ENCODE peak calls at places on chromosomes 13 and 19, in ten cellular contexts. One of them, this sample, is unnamed.

GRCh38 chr19:47097396-47098217 is 16.0 kb downstream of the ZC3H4 start:
- DNase-seq in activated naive CD4-positive, alpha-beta T cell treated with anti-CD3 and anti-CD28 coated beads for 36 hours: no peak
- DNase-seq in dermis blood vessel endothelial cell: no peak
- DNase-seq in GOT3: no peak
- DNase-seq in activated gamma-delta T cell treated with Interleukin-2 at 50 U/mL for 16 hours: no peak
- DNase-seq in IMR-90: no peak
- DNase-seq in NCI-H1930: no peak
- DNase-seq in HT-29: no peak
- DNase-seq in neural crest cell: no peak
- DNase-seq in amniotic stem cell: no peak
- DNase-seq in this sample: no peak

GRCh38 chr13:50052478-50052877 is 37.2 kb downstream of the KCNRG start:
- DNase-seq in IMR-90: no peak
- DNase-seq in activated naive CD4-positive, alpha-beta T cell treated with anti-CD3 and anti-CD28 coated beads for 36 hours: no peak
- DNase-seq in GOT3: no peak
- DNase-seq in neural crest cell: no peak
- DNase-seq in amniotic stem cell: no peak
- DNase-seq in NCI-H1930: no peak
- DNase-seq in activated gamma-delta T cell treated with Interleukin-2 at 50 U/mL for 16 hours: no peak
- DNase-seq in HT-29: no peak
- DNase-seq in dermis blood vessel endothelial cell: no peak
- DNase-seq in this sample: no peak

GRCh38 chr19:48445256-48445605 is 552 bp upstream of the GRWD1 start:
- DNase-seq in NCI-H1930: no peak
- DNase-seq in GOT3: no peak
- DNase-seq in HT-29: peak; percentile 96
- DNase-seq in activated naive CD4-positive, alpha-beta T cell treated with anti-CD3 and anti-CD28 coated beads for 36 hours: peak; percentile 26
- DNase-seq in amniotic stem cell: peak; percentile 70
- DNase-seq in activated gamma-delta T cell treated with Interleukin-2 at 50 U/mL for 16 hours: no peak
- DNase-seq in IMR-90: peak; percentile 94
- DNase-seq in neural crest cell: no peak
- DNase-seq in dermis blood vessel endothelial cell: peak; percentile 93
- DNase-seq in this sample: no peak

GRCh38 chr13:48158915-48159314 is 64.0 kb upstream of the MED4 start:
- DNase-seq in dermis blood vessel endothelial cell: no peak
- DNase-seq in GOT3: no peak
- DNase-seq in NCI-H1930: no peak
- DNase-seq in activated gamma-delta T cell treated with Interleukin-2 at 50 U/mL for 16 hours: no peak
- DNase-seq in IMR-90: no peak
- DNase-seq in HT-29: peak; percentile 43
- DNase-seq in amniotic stem cell: no peak
- DNase-seq in activated naive CD4-positive, alpha-beta T cell treated with anti-CD3 and anti-CD28 coated beads for 36 hours: no peak
- DNase-seq in neural crest cell: no peak
- DNase-seq in this sample: no peak

GRCh38 chr19:49567722-49568454 is 12.5 kb downstream of the NOSIP start:
- DNase-seq in HT-29: no peak
- DNase-seq in IMR-90: no peak
- DNase-seq in activated gamma-delta T cell treated with Interleukin-2 at 50 U/mL for 16 hours: peak; percentile 77
- DNase-seq in activated naive CD4-positive, alpha-beta T cell treated with anti-CD3 and anti-CD28 coated beads for 36 hours: peak; percentile 67
- DNase-seq in GOT3: no peak
- DNase-seq in neural crest cell: no peak
- DNase-seq in amniotic stem cell: no peak
- DNase-seq in dermis blood vessel endothelial cell: no peak
- DNase-seq in NCI-H1930: no peak
- DNase-seq in this sample: peak; percentile 55

GRCh38 chr19:17125728-17126677 is 50.4 kb downstream of the MYO9B start:
- DNase-seq in activated gamma-delta T cell treated with Interleukin-2 at 50 U/mL for 16 hours: peak; percentile 82
- DNase-seq in GOT3: no peak
- DNase-seq in amniotic stem cell: no peak
- DNase-seq in activated naive CD4-positive, alpha-beta T cell treated with anti-CD3 and anti-CD28 coated beads for 36 hours: peak; percentile 79
- DNase-seq in neural crest cell: no peak
- DNase-seq in HT-29: no peak
- DNase-seq in dermis blood vessel endothelial cell: peak; percentile 56
- DNase-seq in NCI-H1930: no peak
- DNase-seq in IMR-90: peak; percentile 25
- DNase-seq in this sample: peak; percentile 59

GRCh38 chr13:100529666-100530065 is 58.9 kb downstream of the GGACT start:
- DNase-seq in GOT3: no peak
- DNase-seq in dermis blood vessel endothelial cell: no peak
- DNase-seq in IMR-90: no peak
- DNase-seq in neural crest cell: no peak
- DNase-seq in activated naive CD4-positive, alpha-beta T cell treated with anti-CD3 and anti-CD28 coated beads for 36 hours: no peak
- DNase-seq in HT-29: no peak
- DNase-seq in activated gamma-delta T cell treated with Interleukin-2 at 50 U/mL for 16 hours: no peak
- DNase-seq in NCI-H1930: no peak
- DNase-seq in amniotic stem cell: no peak
- DNase-seq in this sample: no peak

GRCh38 chr19:16301999-16302694 is 22.5 kb upstream of the KLF2 start:
- DNase-seq in activated naive CD4-positive, alpha-beta T cell treated with anti-CD3 and anti-CD28 coated beads for 36 hours: no peak
- DNase-seq in neural crest cell: no peak
- DNase-seq in activated gamma-delta T cell treated with Interleukin-2 at 50 U/mL for 16 hours: no peak
- DNase-seq in IMR-90: peak; percentile 54
- DNase-seq in amniotic stem cell: no peak
- DNase-seq in NCI-H1930: no peak
- DNase-seq in dermis blood vessel endothelial cell: peak; percentile 81
- DNase-seq in HT-29: peak; percentile 10
- DNase-seq in GOT3: no peak
- DNase-seq in this sample: no peak

GRCh38 chr19:49362926-49363264 is 679 bp upstream of the TEAD2 start:
- DNase-seq in dermis blood vessel endothelial cell: peak; percentile 63
- DNase-seq in GOT3: no peak
- DNase-seq in NCI-H1930: no peak
- DNase-seq in activated naive CD4-positive, alpha-beta T cell treated with anti-CD3 and anti-CD28 coated beads for 36 hours: no peak
- DNase-seq in IMR-90: peak; percentile 45
- DNase-seq in activated gamma-delta T cell treated with Interleukin-2 at 50 U/mL for 16 hours: no peak
- DNase-seq in neural crest cell: no peak
- DNase-seq in HT-29: no peak
- DNase-seq in amniotic stem cell: no peak
- DNase-seq in this sample: no peak

GRCh38 chr13:28628250-28628649 is 30.7 kb upstream of the POMP start:
- DNase-seq in GOT3: no peak
- DNase-seq in dermis blood vessel endothelial cell: no peak
- DNase-seq in activated gamma-delta T cell treated with Interleukin-2 at 50 U/mL for 16 hours: no peak
- DNase-seq in HT-29: no peak
- DNase-seq in neural crest cell: no peak
- DNase-seq in NCI-H1930: no peak
- DNase-seq in amniotic stem cell: no peak
- DNase-seq in IMR-90: no peak
- DNase-seq in activated naive CD4-positive, alpha-beta T cell treated with anti-CD3 and anti-CD28 coated beads for 36 hours: no peak
- DNase-seq in this sample: no peak

GRCh38 chr19:35629332-35629633 is 447 bp downstream of the RBM42 start:
- DNase-seq in neural crest cell: no peak
- DNase-seq in GOT3: no peak
- DNase-seq in amniotic stem cell: no peak
- DNase-seq in IMR-90: no peak
- DNase-seq in dermis blood vessel endothelial cell: no peak
- DNase-seq in NCI-H1930: no peak
- DNase-seq in activated gamma-delta T cell treated with Interleukin-2 at 50 U/mL for 16 hours: no peak
- DNase-seq in HT-29: peak; percentile 20
- DNase-seq in activated naive CD4-positive, alpha-beta T cell treated with anti-CD3 and anti-CD28 coated beads for 36 hours: no peak
- DNase-seq in this sample: no peak

GRCh38 chr13:106118050-106118449 is 417.4 kb downstream of the EFNB2 start:
- DNase-seq in amniotic stem cell: no peak
- DNase-seq in HT-29: no peak
- DNase-seq in activated naive CD4-positive, alpha-beta T cell treated with anti-CD3 and anti-CD28 coated beads for 36 hours: no peak
- DNase-seq in neural crest cell: no peak
- DNase-seq in activated gamma-delta T cell treated with Interleukin-2 at 50 U/mL for 16 hours: no peak
- DNase-seq in IMR-90: peak; percentile 32
- DNase-seq in GOT3: no peak
- DNase-seq in NCI-H1930: no peak
- DNase-seq in dermis blood vessel endothelial cell: no peak
- DNase-seq in this sample: no peak

GRCh38 chr13:41564046-41564445 is 106.7 kb downstream of the RGCC start:
- DNase-seq in activated naive CD4-positive, alpha-beta T cell treated with anti-CD3 and anti-CD28 coated beads for 36 hours: no peak
- DNase-seq in NCI-H1930: no peak
- DNase-seq in HT-29: peak; percentile 26
- DNase-seq in GOT3: no peak
- DNase-seq in neural crest cell: no peak
- DNase-seq in dermis blood vessel endothelial cell: no peak
- DNase-seq in amniotic stem cell: no peak
- DNase-seq in activated gamma-delta T cell treated with Interleukin-2 at 50 U/mL for 16 hours: no peak
- DNase-seq in IMR-90: no peak
- DNase-seq in this sample: no peak

GRCh38 chr19:33811736-33812387 is 15.2 kb downstream of the KCTD15 start:
- DNase-seq in activated naive CD4-positive, alpha-beta T cell treated with anti-CD3 and anti-CD28 coated beads for 36 hours: no peak
- DNase-seq in NCI-H1930: no peak
- DNase-seq in IMR-90: peak; percentile 19
- DNase-seq in GOT3: no peak
- DNase-seq in neural crest cell: no peak
- DNase-seq in dermis blood vessel endothelial cell: no peak
- DNase-seq in HT-29: no peak
- DNase-seq in activated gamma-delta T cell treated with Interleukin-2 at 50 U/mL for 16 hours: no peak
- DNase-seq in amniotic stem cell: no peak
- DNase-seq in this sample: no peak

GRCh38 chr19:35718345-35719041 is 690 bp downstream of the KMT2B start:
- DNase-seq in amniotic stem cell: no peak
- DNase-seq in GOT3: no peak
- DNase-seq in neural crest cell: peak; percentile 29
- DNase-seq in NCI-H1930: no peak
- DNase-seq in activated gamma-delta T cell treated with Interleukin-2 at 50 U/mL for 16 hours: peak; percentile 44
- DNase-seq in HT-29: peak; percentile 51
- DNase-seq in IMR-90: no peak
- DNase-seq in activated naive CD4-positive, alpha-beta T cell treated with anti-CD3 and anti-CD28 coated beads for 36 hours: peak; percentile 58
- DNase-seq in dermis blood vessel endothelial cell: peak; percentile 47
- DNase-seq in this sample: peak; percentile 38

GRCh38 chr13:114258589-114258988 is 22.8 kb upstream of the UPF3A start:
- DNase-seq in HT-29: no peak
- DNase-seq in GOT3: no peak
- DNase-seq in activated gamma-delta T cell treated with Interleukin-2 at 50 U/mL for 16 hours: no peak
- DNase-seq in activated naive CD4-positive, alpha-beta T cell treated with anti-CD3 and anti-CD28 coated beads for 36 hours: no peak
- DNase-seq in amniotic stem cell: no peak
- DNase-seq in IMR-90: no peak
- DNase-seq in neural crest cell: no peak
- DNase-seq in dermis blood vessel endothelial cell: no peak
- DNase-seq in NCI-H1930: no peak
- DNase-seq in this sample: no peak

GRCh38 chr19:54459282-54460229 is 4.0 kb downstream of the LENG9 start:
- DNase-seq in neural crest cell: no peak
- DNase-seq in activated gamma-delta T cell treated with Interleukin-2 at 50 U/mL for 16 hours: no peak
- DNase-seq in GOT3: no peak
- DNase-seq in amniotic stem cell: no peak
- DNase-seq in dermis blood vessel endothelial cell: no peak
- DNase-seq in NCI-H1930: no peak
- DNase-seq in IMR-90: no peak
- DNase-seq in activated naive CD4-positive, alpha-beta T cell treated with anti-CD3 and anti-CD28 coated beads for 36 hours: no peak
- DNase-seq in HT-29: no peak
- DNase-seq in this sample: no peak

GRCh38 chr19:41408256-41408655 is 10.6 kb downstream of the BCKDHA start:
- DNase-seq in HT-29: no peak
- DNase-seq in GOT3: no peak
- DNase-seq in activated gamma-delta T cell treated with Interleukin-2 at 50 U/mL for 16 hours: no peak
- DNase-seq in activated naive CD4-positive, alpha-beta T cell treated with anti-CD3 and anti-CD28 coated beads for 36 hours: no peak
- DNase-seq in amniotic stem cell: no peak
- DNase-seq in neural crest cell: no peak
- DNase-seq in IMR-90: no peak
- DNase-seq in dermis blood vessel endothelial cell: no peak
- DNase-seq in NCI-H1930: no peak
- DNase-seq in this sample: peak; percentile 41

GRCh38 chr19:58252102-58252685 is 23.5 kb downstream of the ZNF544 start:
- DNase-seq in amniotic stem cell: no peak
- DNase-seq in neural crest cell: no peak
- DNase-seq in HT-29: no peak
- DNase-seq in dermis blood vessel endothelial cell: peak; percentile 13
- DNase-seq in NCI-H1930: no peak
- DNase-seq in activated gamma-delta T cell treated with Interleukin-2 at 50 U/mL for 16 hours: no peak
- DNase-seq in IMR-90: no peak
- DNase-seq in GOT3: no peak
- DNase-seq in activated naive CD4-positive, alpha-beta T cell treated with anti-CD3 and anti-CD28 coated beads for 36 hours: no peak
- DNase-seq in this sample: no peak

GRCh38 chr13:102402292-102402691 is 444 bp upstream of the FGF14 start:
- DNase-seq in activated naive CD4-positive, alpha-beta T cell treated with anti-CD3 and anti-CD28 coated beads for 36 hours: peak; percentile 68
- DNase-seq in IMR-90: peak; percentile 39
- DNase-seq in GOT3: no peak
- DNase-seq in HT-29: no peak
- DNase-seq in dermis blood vessel endothelial cell: peak; percentile 13
- DNase-seq in amniotic stem cell: no peak
- DNase-seq in NCI-H1930: peak; percentile 16
- DNase-seq in activated gamma-delta T cell treated with Interleukin-2 at 50 U/mL for 16 hours: no peak
- DNase-seq in neural crest cell: peak; percentile 41
- DNase-seq in this sample: no peak

This sample was measured in small intestine.